ENCODE peak calls at places on chromosomes 3 and 15, in nine cellular contexts. Q is testis, X is ovary, M is HCT116, E is esophagus muscularis mucosa, W is sigmoid colon, S is lower leg skin, J is vagina, N is A549. G is an unnamed sample.

GRCh38 chr15:37758412-37758811 is 176.0 kb upstream of the TMCO5A start:
- DNase-seq in Q (no peak), X (no peak), M (no peak), E (no peak), W (no peak), S (no peak), J (no peak), N (no peak), G (no peak)

GRCh38 chr3:182740710-182741109 is 52.6 kb upstream of the ATP11B start:
- DNase-seq in Q (no peak), X (no peak), M (peak; percentile 38), E (no peak), W (no peak), S (no peak), J (no peak), N (no peak), G (no peak)

GRCh38 chr3:72657666-72658065 is 190.6 kb downstream of the SHQ1 start:
- DNase-seq in Q (no peak), X (no peak), M (no peak), E (no peak), W (no peak), S (no peak), J (no peak), N (no peak), G (no peak)

GRCh38 chr3:73746610-73747009 is 121.9 kb upstream of the PDZRN3 start:
- DNase-seq in Q (no peak), X (no peak), M (no peak), E (no peak), W (no peak), S (no peak), J (no peak), N (no peak), G (no peak)

GRCh38 chr15:81083201-81083600 is 50.9 kb upstream of the CFAP161 start:
- DNase-seq in Q (no peak), X (no peak), M (no peak), E (no peak), W (no peak), S (no peak), J (no peak), N (no peak), G (no peak)

GRCh38 chr15:96336643-96337353 is 6.3 kb downstream of the NR2F2 start:
- DNase-seq in Q (no peak), X (peak; percentile 44), M (no peak), E (peak; percentile 24), W (no peak), S (peak; percentile 81), J (no peak), N (no peak), G (no peak)

GRCh38 chr15:43277901-43278300 is 11.2 kb upstream of the TGM5 start:
- DNase-seq in Q (no peak), X (no peak), M (no peak), E (no peak), W (no peak), S (peak; percentile 65), J (peak; percentile 47), N (no peak), G (no peak)

GRCh38 chr3:45551214-45552010 is 43.1 kb upstream of the LIMD1 start:
- DNase-seq in Q (peak; percentile 69), X (peak; percentile 77), M (peak; percentile 39), E (no peak), W (peak; percentile 85), S (peak; percentile 92), J (no peak), N (no peak), G (no peak)

GRCh38 chr15:40192942-40193341 is 32.1 kb downstream of the BUB1B start:
- DNase-seq in Q (no peak), X (no peak), M (no peak), E (no peak), W (no peak), S (no peak), J (no peak), N (no peak), G (no peak)

GRCh38 chr3:48702320-48702921 is 14.6 kb downstream of the IP6K2 start:
- DNase-seq in Q (no peak), X (no peak), M (no peak), E (no peak), W (no peak), S (no peak), J (no peak), N (no peak), G (no peak)

GRCh38 chr15:56815247-56815646 is 81.9 kb upstream of the ZNF280D start:
- DNase-seq in Q (no peak), X (no peak), M (peak; percentile 87), E (no peak), W (no peak), S (no peak), J (no peak), N (no peak), G (no peak)

DNA sequence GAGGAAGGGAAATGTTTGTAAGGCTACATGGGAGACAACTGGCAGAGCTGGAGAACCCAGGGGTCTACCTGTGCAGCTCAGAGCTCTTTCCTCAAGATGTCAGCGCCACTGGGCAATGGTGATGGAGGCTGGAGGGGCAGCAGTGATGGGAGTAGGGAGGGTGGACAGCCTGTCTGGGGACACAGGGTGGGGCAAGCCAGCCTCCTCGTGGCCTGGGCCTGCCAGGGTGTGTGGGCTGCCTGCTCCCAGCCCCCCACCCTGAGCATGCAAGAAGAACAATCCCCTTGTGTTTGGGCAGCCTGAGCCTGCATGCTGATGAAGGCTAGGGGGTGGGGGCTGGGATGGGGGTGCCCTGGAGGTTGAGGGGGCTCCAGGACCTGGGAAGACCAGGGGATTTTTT is 1.2 kb downstream of the PCBP4 start:
- DNase-seq in Q (no peak), X (no peak), M (no peak), E (no peak), W (no peak), S (no peak), J (no peak), N (no peak), G (no peak)
- H3K4me3 ChIP-seq in Q (no peak overlapping the region), X (no peak overlapping the region), M (no peak overlapping the region), E (peak overlapping the region; percentile 93), W (peak overlapping the region; percentile 74), S (no peak overlapping the region), J (peak overlapping the region; percentile 73), N (no peak overlapping the region), G (peak overlapping the region; percentile 86)

GRCh38 chr3:122864498-122864897 is 69.6 kb downstream of the SLC49A4 start:
- DNase-seq in Q (no peak), X (no peak), M (no peak), E (no peak), W (no peak), S (no peak), J (no peak), N (no peak), G (no peak)

GRCh38 chr3:122874116-122874515 is 79.2 kb downstream of the SLC49A4 start:
- DNase-seq in Q (no peak), X (no peak), M (no peak), E (no peak), W (no peak), S (no peak), J (no peak), N (no peak), G (no peak)

DNA sequence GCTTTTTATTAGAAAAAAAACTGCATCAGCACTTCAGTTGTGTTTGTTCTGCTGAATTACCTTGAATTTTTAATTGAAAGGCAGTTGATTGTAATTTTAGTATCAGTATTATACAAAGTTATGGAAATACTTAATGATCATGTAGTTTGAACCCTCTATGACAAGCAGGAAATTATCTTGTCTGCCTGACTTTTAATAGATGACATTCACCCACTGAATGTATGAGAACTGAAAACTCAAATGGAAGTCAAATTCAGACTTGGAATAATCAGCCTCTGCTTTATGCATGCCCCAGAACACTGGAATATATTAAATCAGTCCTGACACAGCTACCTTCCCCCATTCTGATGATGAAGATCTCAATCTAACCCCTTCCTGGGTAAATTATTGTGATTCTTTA is 73.5 kb downstream of the SLC49A4 start:
- DNase-seq in Q (no peak), X (no peak), M (no peak), E (no peak), W (no peak), S (no peak), J (no peak), N (no peak), G (no peak)
- TF ChIP-seq POLR2A in Q (no peak), X (no peak), M (no peak), E (no peak), W (no peak), S (no peak), J (no peak), N (no peak), G (no peak)

GRCh38 chr3:180116203-180116602 is 79.5 kb upstream of the PEX5L start:
- DNase-seq in Q (no peak), X (no peak), M (no peak), E (no peak), W (no peak), S (no peak), J (no peak), N (no peak), G (no peak)
- H3K4me3 ChIP-seq in Q (no peak overlapping the region), X (no peak overlapping the region), M (no peak overlapping the region), E (no peak overlapping the region), W (no peak overlapping the region), S (no peak overlapping the region), J (no peak overlapping the region), N (no peak overlapping the region), G (no peak overlapping the region)

GRCh38 chr15:75199347-75199976 is 2.2 kb upstream of the C15orf39 start:
- DNase-seq in Q (no peak), X (no peak), M (no peak), E (no peak), W (no peak), S (no peak), J (no peak), N (no peak), G (no peak)

GRCh38 chr15:75202251-75203016 is 752 bp downstream of the C15orf39 start:
- DNase-seq in Q (peak; percentile 80), X (peak; percentile 83), M (no peak), E (peak; percentile 95), W (peak; percentile 91), S (peak; percentile 96), J (no peak), N (peak; percentile 80), G (peak; percentile 38)

GRCh38 chr15:75201609-75202250 is at the start of gene C15orf39:
- DNase-seq in Q (peak; percentile 76), X (peak; percentile 86), M (peak; percentile 33), E (peak; percentile 94), W (peak; percentile 84), S (peak; percentile 93), J (no peak), N (peak; percentile 92), G (no peak)

GRCh38 chr15:75200391-75200764 is 1.3 kb upstream of the C15orf39 start:
- DNase-seq in Q (no peak), X (no peak), M (no peak), E (no peak), W (no peak), S (no peak), J (no peak), N (no peak), G (no peak)

GRCh38 chr15:75200765-75201608 is 695 bp upstream of the C15orf39 start:
- DNase-seq in Q (no peak), X (peak; percentile 62), M (peak; percentile 44), E (no peak), W (peak; percentile 78), S (peak; percentile 92), J (no peak), N (no peak), G (no peak)
- TF ChIP-seq POLR2A in Q (no peak), X (no peak), M (no peak), E (no peak), W (no peak), S (no peak), J (no peak), N (no peak), G (no peak)

GRCh38 chr3:152346740-152347139 is 78.0 kb downstream of the MBNL1 start:
- DNase-seq in Q (no peak), X (no peak), M (no peak), E (no peak), W (no peak), S (no peak), J (no peak), N (no peak), G (no peak)
- H3K4me3 ChIP-seq in Q (no peak overlapping the region), X (no peak overlapping the region), M (no peak overlapping the region), E (no peak overlapping the region), W (no peak overlapping the region), S (no peak overlapping the region), J (no peak overlapping the region), N (no peak overlapping the region), G (no peak overlapping the region)

G was measured in esophagus squamous epithelium.